ENCODE peak calls at places on chromosomes 7 and 10, in five cellular contexts. F is NCI-H2171; G is activated CD4-positive, alpha-beta T cell treated with anti-CD3 and anti-CD28 coated beads, Interleukin-2, amount 50 U/mL, for 1 hour; K is chondrocyte; U is PC-3. P is an unnamed sample.

GRCh38 chr7:82699773-82700186 is 256.2 kb upstream of the CACNA2D1 start:
- DNase-seq in G (no peak), F (no peak), U (peak; percentile 96), K (no peak), P (no peak)

GRCh38 chr10:6070647-6071046 is 8.5 kb upstream of the IL2RA start:
- DNase-seq in F (no peak), U (no peak), G (no peak), K (no peak), P (no peak)

GRCh38 chr10:17669185-17669872 is 25.4 kb downstream of the STAM start:
- DNase-seq in G (peak; percentile 36), F (no peak), K (no peak), U (no peak), P (no peak)

GRCh38 chr7:29893351-29894005 is 87.2 kb downstream of the WIPF3 start:
- DNase-seq in F (no peak), U (no peak), G (no peak), K (no peak), P (no peak)

GRCh38 chr7:30226593-30227268 is 57.7 kb upstream of the ZNRF2 start:
- DNase-seq in K (no peak), F (peak; percentile 51), G (no peak), U (peak; percentile 67), P (peak; percentile 28)

GRCh38 chr7:88835147-88835728 is 39.7 kb upstream of the TEX47 start:
- DNase-seq in U (peak; percentile 57), K (no peak), G (no peak), F (peak; percentile 2), P (no peak)

GRCh38 chr7:38025815-38026214 is 105.4 kb downstream of the EPDR1 start:
- DNase-seq in K (no peak), U (peak; percentile 78), F (no peak), G (no peak), P (no peak)

GRCh38 chr7:95205821-95206220 is 118.5 kb downstream of the PON1 start:
- DNase-seq in U (peak; percentile 73), K (no peak), G (no peak), F (no peak), P (no peak)

GRCh38 chr7:100612730-100613446 is 548 bp downstream of the MOSPD3 start:
- DNase-seq in F (no peak), G (no peak), K (no peak), U (peak; percentile 11), P (no peak)

GRCh38 chr7:136931169-136931867 is 62.9 kb downstream of the CHRM2 start:
- DNase-seq in U (no peak), K (no peak), G (no peak), F (no peak), P (no peak)